ENCODE peak calls at places on chromosomes 6 and 20, in nine cellular contexts. T, S, L, G, D, J, O, I and W are unnamed samples.

GRCh38 chr6:35497571-35498406 is 910 bp upstream of the TEAD3 start:
- DNase-seq in T (no peak), S (peak), L (peak), G (peak), D (no peak), J (peak), O (no peak), I (peak), W (peak)

GRCh38 chr20:1537731-1538058 is 19.8 kb downstream of the SIRPD start:
- DNase-seq in T (no peak), S (peak), L (peak), G (no peak), D (no peak), J (peak), O (no peak), I (peak), W (no peak)

GRCh38 chr6:98764378-98764911 is 69.9 kb upstream of the POU3F2 start:
- DNase-seq in T (no peak), S (no peak), L (no peak), G (no peak), D (no peak), J (no peak), O (no peak), I (no peak), W (no peak)

GRCh38 chr6:111888928-111889696 is 15.9 kb upstream of the FYN start:
- DNase-seq in T (no peak), S (no peak), L (no peak), G (peak), D (no peak), J (peak), O (no peak), I (no peak), W (no peak)

GRCh38 chr20:42996141-42996540 is 193.6 kb downstream of the PTPRT start:
- DNase-seq in T (no peak), S (no peak), L (no peak), G (no peak), D (no peak), J (no peak), O (no peak), I (no peak), W (no peak)

GRCh38 chr20:48599106-48599747 is 228.6 kb downstream of the PREX1 start:
- DNase-seq in T (no peak), S (no peak), L (peak), G (no peak), D (no peak), J (no peak), O (no peak), I (no peak), W (no peak)

GRCh38 chr20:46965477-46965876 is 70.8 kb downstream of the EYA2 start:
- DNase-seq in T (no peak), S (no peak), L (peak), G (no peak), D (no peak), J (no peak), O (no peak), I (peak), W (no peak)

GRCh38 chr20:32495949-32496348 is 89.2 kb downstream of the NOL4L start:
- DNase-seq in T (no peak), S (no peak), L (peak), G (peak), D (no peak), J (no peak), O (no peak), I (no peak), W (no peak)

GRCh38 chr6:151948007-151948745 is 140.7 kb downstream of the ESR1 start:
- DNase-seq in T (no peak), S (no peak), L (no peak), G (no peak), D (no peak), J (no peak), O (no peak), I (no peak), W (no peak)

GRCh38 chr6:91751496-91751895 is 1164.6 kb upstream of the MAP3K7 start:
- DNase-seq in T (no peak), S (no peak), L (no peak), G (no peak), D (no peak), J (no peak), O (no peak), I (no peak), W (no peak)

GRCh38 chr6:45587229-45588060 is 209.7 kb upstream of the SUPT3H start:
- DNase-seq in T (no peak), S (no peak), L (no peak), G (no peak), D (no peak), J (no peak), O (no peak), I (no peak), W (no peak)

GRCh38 chr6:37615564-37616340 is 81.9 kb downstream of the MDGA1 start:
- DNase-seq in T (no peak), S (no peak), L (no peak), G (no peak), D (no peak), J (no peak), O (no peak), I (no peak), W (no peak)

GRCh38 chr6:47147836-47148344 is 105.8 kb upstream of the ADGRF1 start:
- DNase-seq in T (no peak), S (no peak), L (no peak), G (no peak), D (no peak), J (no peak), O (no peak), I (no peak), W (no peak)

GRCh38 chr20:11917663-11918062 is at the start of gene BTBD3:
- DNase-seq in T (no peak), S (peak), L (no peak), G (peak), D (peak), J (peak), O (no peak), I (no peak), W (no peak)
- TF ChIP-seq CTCF in T (no peak), S (no peak), L (peak), G (no peak), D (no peak), J (no peak), O (no peak), I (no peak), W (no peak)

DNA sequence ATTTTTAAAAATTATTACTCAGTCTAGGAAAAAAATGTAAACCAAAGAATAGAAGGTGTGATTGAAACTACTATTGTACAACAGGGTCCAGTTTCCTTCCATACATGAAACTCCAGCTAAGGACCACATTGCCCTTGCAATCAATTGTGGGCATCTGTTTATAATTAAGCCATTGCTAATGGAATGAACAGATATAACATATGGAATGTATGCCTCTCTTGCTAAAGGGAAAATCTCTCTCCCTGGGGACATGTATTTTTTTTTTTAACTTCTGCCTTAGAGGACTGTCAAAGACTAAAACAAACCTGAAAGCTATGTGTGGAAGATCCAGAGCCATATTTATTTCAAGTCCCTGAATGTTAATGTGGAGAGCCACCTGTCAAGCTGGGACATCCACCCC is 336.8 kb upstream of the MANEA start:
- DNase-seq in T (no peak), S (no peak), L (no peak), G (no peak), D (no peak), J (no peak), O (no peak), I (no peak), W (no peak)
- TF ChIP-seq CTCF in T (no peak), S (no peak), L (no peak), G (no peak), D (no peak), J (no peak), O (no peak), I (no peak), W (no peak)

DNA sequence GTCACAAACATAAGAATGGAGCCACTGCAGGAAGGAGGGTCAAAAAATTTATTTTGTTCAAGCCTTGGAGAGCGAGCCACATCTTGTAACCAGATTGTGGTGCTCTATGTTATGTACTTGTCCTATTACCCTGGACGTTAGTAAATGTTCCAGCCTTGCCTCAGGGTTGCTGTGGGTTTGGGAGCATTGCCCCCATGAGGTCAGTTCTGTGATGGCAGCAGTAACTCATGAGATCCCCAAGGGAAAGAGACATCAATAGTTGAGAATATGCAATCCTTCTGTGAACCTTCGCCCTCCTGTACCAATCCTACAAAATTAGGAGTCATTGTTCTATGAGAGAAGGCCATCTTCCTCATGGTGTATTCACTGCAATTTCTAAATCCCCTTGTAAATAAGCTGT is 16.4 kb upstream of the CFAP206 start:
- DNase-seq in T (no peak), S (no peak), L (no peak), G (peak), D (no peak), J (no peak), O (no peak), I (no peak), W (no peak)
- TF ChIP-seq CTCF in T (peak), S (no peak), L (peak), G (peak), D (peak), J (no peak), O (peak), I (peak), W (no peak)

DNA sequence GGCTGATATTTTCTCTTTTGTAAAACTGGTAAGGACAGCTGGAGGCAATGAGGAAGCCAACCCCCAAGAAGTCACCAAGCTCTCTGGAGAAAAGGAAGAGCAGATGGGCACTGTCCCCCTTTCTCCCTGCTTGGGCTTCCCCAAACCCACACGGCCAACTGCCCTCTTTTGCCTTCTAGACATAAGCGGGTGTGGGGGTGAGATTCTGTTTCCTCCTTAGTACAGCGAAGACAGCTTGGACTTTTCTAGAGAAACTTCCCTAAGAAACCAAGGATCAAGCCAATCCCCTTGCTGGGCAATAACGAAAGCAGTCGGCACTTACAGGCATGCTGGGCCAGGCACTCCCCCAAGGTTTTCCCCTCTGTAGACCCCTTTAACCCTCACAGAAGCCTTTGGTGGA is 110.3 kb downstream of the CDC5L start:
- DNase-seq in T (no peak), S (no peak), L (no peak), G (no peak), D (no peak), J (no peak), O (no peak), I (no peak), W (no peak)
- TF ChIP-seq CTCF in T (no peak), S (no peak), L (no peak), G (no peak), D (no peak), J (no peak), O (no peak), I (no peak), W (no peak)

GRCh38 chr6:127073222-127073621 is 45.2 kb upstream of the RSPO3 start:
- DNase-seq in T (no peak), S (no peak), L (no peak), G (no peak), D (no peak), J (no peak), O (no peak), I (no peak), W (no peak)

GRCh38 chr6:127069659-127070279 is 48.7 kb upstream of the RSPO3 start:
- DNase-seq in T (no peak), S (no peak), L (no peak), G (no peak), D (no peak), J (no peak), O (peak), I (no peak), W (no peak)
- TF ChIP-seq CTCF in T (no peak), S (peak), L (peak), G (peak), D (peak), J (peak), O (peak), I (no peak), W (no peak)

GRCh38 chr6:138765896-138766487 is 7.6 kb upstream of the CCDC28A start:
- DNase-seq in T (no peak), S (no peak), L (no peak), G (no peak), D (peak), J (no peak), O (peak), I (no peak), W (no peak)
- TF ChIP-seq CTCF in T (peak), S (peak), L (peak), G (peak), D (peak), J (peak), O (peak), I (peak), W (peak)

GRCh38 chr6:32194825-32195651 is 2.6 kb upstream of the GPSM3 start:
- DNase-seq in T (no peak), S (peak), L (no peak), G (no peak), D (peak), J (no peak), O (no peak), I (no peak), W (no peak)

GRCh38 chr6:32195902-32196681 is 3.6 kb upstream of the GPSM3 start:
- DNase-seq in T (peak), S (peak), L (peak), G (peak), D (peak), J (peak), O (peak), I (peak), W (peak)

GRCh38 chr6:32194388-32194787 is 1.9 kb upstream of the GPSM3 start:
- DNase-seq in T (no peak), S (no peak), L (no peak), G (no peak), D (no peak), J (no peak), O (no peak), I (no peak), W (no peak)

GRCh38 chr6:32196682-32197616 is 4.5 kb upstream of the GPSM3 start:
- DNase-seq in T (no peak), S (peak), L (peak), G (no peak), D (no peak), J (no peak), O (no peak), I (peak), W (no peak)

GRCh38 chr6:32195652-32195901 is 3.1 kb upstream of the GPSM3 start:
- DNase-seq in T (peak), S (peak), L (peak), G (peak), D (peak), J (peak), O (peak), I (peak), W (peak)
- TF ChIP-seq CTCF in T (peak), S (peak), L (peak), G (peak), D (peak), J (peak), O (peak), I (peak), W (no peak)